ENCODE peak calls at places on chromosomes 3 and 15, in five cellular contexts. T is mesenchymal stem cell, Y is H1, J is trophoblast cell, Z is IMR-90. X is an unnamed sample.

GRCh38 chr3:155135003-155135402 is 54.9 kb downstream of the MME start:
- DNase-seq in T (no peak), Y (no peak), J (no peak), Z (no peak), X (no peak)

GRCh38 chr15:101156509-101157159 is 95.2 kb downstream of the CHSY1 start:
- DNase-seq in T (peak), Y (no peak), J (peak), Z (peak), X (no peak)

GRCh38 chr3:107884719-107885460 is 205.9 kb downstream of the CD47 start:
- DNase-seq in T (peak), Y (no peak), J (peak), Z (peak), X (no peak)

GRCh38 chr3:143736205-143736604 is 112.1 kb downstream of the SLC9A9 start:
- DNase-seq in T (no peak), Y (no peak), J (no peak), Z (no peak), X (no peak)

GRCh38 chr3:143775401-143775970 is 72.8 kb downstream of the SLC9A9 start:
- DNase-seq in T (peak), Y (no peak), J (peak), Z (peak), X (no peak)

GRCh38 chr3:197508511-197508910 is 47.3 kb downstream of the BDH1 start:
- DNase-seq in T (no peak), Y (no peak), J (no peak), Z (no peak), X (no peak)

GRCh38 chr3:99246010-99246654 is 344.6 kb upstream of the DCBLD2 start:
- DNase-seq in T (peak), Y (no peak), J (peak), Z (peak), X (no peak)

GRCh38 chr3:160169139-160169830 is 55.9 kb upstream of the C3orf80 start:
- DNase-seq in T (peak), Y (no peak), J (no peak), Z (peak), X (no peak)

GRCh38 chr15:74431645-74432044 is 2.1 kb downstream of the SEMA7A start:
- DNase-seq in T (no peak), Y (no peak), J (no peak), Z (no peak), X (no peak)

GRCh38 chr15:73839699-73840098 is 33.7 kb upstream of the TBC1D21 start:
- DNase-seq in T (no peak), Y (no peak), J (no peak), Z (no peak), X (no peak)

GRCh38 chr15:77112819-77113569 is 42.1 kb upstream of the TSPAN3 start:
- DNase-seq in T (no peak), Y (peak), J (no peak), Z (no peak), X (no peak)

GRCh38 chr15:27601239-27601942 is 497.7 kb downstream of the OCA2 start:
- DNase-seq in T (no peak), Y (no peak), J (no peak), Z (no peak), X (no peak)

GRCh38 chr3:17865626-17866025 is 123.2 kb upstream of the TBC1D5 start:
- DNase-seq in T (no peak), Y (no peak), J (no peak), Z (no peak), X (no peak)

GRCh38 chr3:17861476-17861875 is 119.0 kb upstream of the TBC1D5 start:
- DNase-seq in T (no peak), Y (no peak), J (no peak), Z (no peak), X (no peak)
- H3K4me3 ChIP-seq in T (no peak), Y (peak), J (no peak), Z (no peak), X (no peak)

DNA sequence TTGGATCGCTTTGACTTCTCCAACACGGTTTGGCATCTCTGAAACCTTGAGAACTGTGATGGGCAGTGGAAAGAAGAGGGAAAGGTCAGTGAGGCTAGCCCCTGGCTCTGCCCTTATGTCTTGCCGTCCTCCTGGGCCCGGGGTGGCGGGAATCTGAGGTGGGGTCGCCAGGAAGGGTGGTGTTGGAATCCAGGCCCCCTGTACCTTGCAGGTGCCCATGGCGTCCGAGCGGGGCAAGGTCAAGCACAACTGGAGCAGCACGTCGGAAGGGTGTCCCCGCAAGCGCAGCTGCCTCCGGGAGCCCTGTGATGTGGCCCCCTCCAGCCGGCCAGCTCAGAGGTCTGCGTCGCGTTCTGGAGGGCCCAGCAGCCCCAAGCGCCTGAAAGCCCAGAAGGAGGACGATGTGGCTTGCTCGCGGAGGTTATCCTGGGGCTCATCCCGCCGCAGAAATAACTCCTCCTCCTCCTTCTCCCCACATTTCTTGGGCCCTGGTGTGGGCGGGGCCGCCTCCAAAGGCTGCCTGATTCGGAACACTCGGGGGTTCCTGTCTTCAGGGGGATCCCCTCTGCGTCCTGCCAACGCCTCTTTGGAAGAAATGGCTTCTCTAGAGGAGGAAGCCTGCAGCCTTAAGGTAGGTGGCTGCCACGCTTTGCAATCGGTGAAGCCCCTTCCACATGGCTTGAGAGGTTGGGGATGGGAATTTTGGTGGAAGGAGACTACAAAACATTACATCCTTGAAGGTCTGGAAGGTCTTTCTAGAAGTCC is 907 bp downstream of the TATDN2 start:
- DNase-seq in T (peak), Y (peak), J (peak), Z (peak), X (peak)
- H4K91ac ChIP-seq in T (peak), Y (peak), J (peak), Z (peak), X (no peak)

GRCh38 chr3:25854214-25854613 is 64.3 kb downstream of the OXSM start:
- DNase-seq in T (peak), Y (no peak), J (peak), Z (peak), X (no peak)
- H3K4me3 ChIP-seq in T (no peak), Y (no peak), J (no peak), Z (peak), X (no peak)

GRCh38 chr15:44427756-44428724 is 611 bp downstream of the CTDSPL2 start:
- DNase-seq in T (peak), Y (no peak), J (peak), Z (peak), X (no peak)
- H4K91ac ChIP-seq in T (peak), Y (peak), J (peak), Z (peak), X (no peak)

GRCh38 chr15:88764448-88764847 is 38.8 kb upstream of the ACAN start:
- DNase-seq in T (no peak), Y (no peak), J (no peak), Z (no peak), X (no peak)

GRCh38 chr15:88765212-88765611 is 38.0 kb upstream of the ACAN start:
- DNase-seq in T (no peak), Y (no peak), J (no peak), Z (no peak), X (no peak)

DNA sequence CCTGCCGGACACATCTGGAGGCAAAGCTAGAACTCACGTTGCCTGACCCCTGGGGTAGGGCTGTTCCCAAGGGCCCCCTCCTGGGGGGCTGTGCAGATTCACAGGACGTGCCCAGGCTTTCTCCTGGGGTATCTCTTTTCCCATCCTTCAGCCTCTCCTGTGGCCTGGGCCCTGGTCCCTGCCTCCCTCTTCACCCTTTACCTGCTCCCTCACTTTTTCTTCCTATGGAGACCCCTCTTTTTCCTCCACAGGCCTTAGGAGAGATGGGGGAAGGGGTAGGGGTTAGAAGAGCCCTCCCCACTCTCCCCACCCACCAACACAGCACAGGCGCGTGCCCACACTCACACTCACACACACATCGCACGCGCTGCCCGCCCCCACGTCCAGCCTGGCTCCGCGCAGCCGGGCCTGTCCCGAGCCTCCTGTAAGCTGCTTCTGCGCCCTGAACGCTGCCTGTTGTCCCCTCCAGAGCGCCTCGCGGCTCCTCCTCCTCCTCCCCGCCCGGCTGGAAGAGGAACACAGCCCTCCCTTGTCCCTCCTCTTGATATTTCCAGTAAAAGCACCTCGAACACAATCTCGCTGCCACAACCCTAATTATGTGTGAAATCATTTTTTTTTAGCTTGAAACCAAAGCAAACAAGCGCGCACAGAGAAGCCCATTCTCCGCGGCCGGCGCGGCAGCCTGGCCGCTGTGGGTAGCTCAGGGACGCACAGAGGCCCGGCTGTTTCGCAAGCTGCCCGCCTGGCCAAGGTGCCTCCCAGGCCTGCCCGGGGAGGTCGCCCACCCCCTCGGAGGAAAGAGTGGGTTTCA is 33.9 kb upstream of the ACAN start:
- DNase-seq in T (no peak), Y (peak), J (peak), Z (peak), X (no peak)
- H3K4me3 ChIP-seq in T (no peak), Y (peak), J (no peak), Z (peak), X (no peak)

GRCh38 chr3:120470870-120471269 is 20.1 kb upstream of the FSTL1 start:
- DNase-seq in T (no peak), Y (no peak), J (no peak), Z (no peak), X (no peak)
- H4K91ac ChIP-seq in T (no peak), Y (no peak), J (peak), Z (peak), X (no peak)

X was measured in neuronal stem cell.